ENCODE peak calls at places on chromosomes 13 and 19, in ten cellular contexts. B, G, K, E, R, N, C, U, L and H are unnamed samples.

GRCh38 chr19:32104465-32105235 is 240.8 kb upstream of the ZNF507 start:
- DNase-seq in B (no peak), R (no peak), G (no peak), C (no peak), E (no peak), K (no peak), U (no peak), L (no peak), N (peak; percentile 35), H (peak; percentile 9)

GRCh38 chr19:16851031-16851712 is 22.0 kb downstream of the SIN3B start:
- DNase-seq in C (no peak), L (no peak), B (no peak), G (no peak), K (no peak), R (no peak), N (peak; percentile 87), U (no peak), E (no peak), H (no peak)

GRCh38 chr19:10699650-10700335 is 1.4 kb upstream of the QTRT1 start:
- DNase-seq in B (peak; percentile 50), L (no peak), C (no peak), K (peak; percentile 66), U (peak; percentile 59), E (peak; percentile 63), N (peak; percentile 85), R (no peak), G (peak; percentile 74), H (peak; percentile 57)

GRCh38 chr13:20127263-20127562 is 33.6 kb downstream of the GJA3 start:
- DNase-seq in U (no peak), K (no peak), C (no peak), R (no peak), N (no peak), E (no peak), G (no peak), B (no peak), L (no peak), H (no peak)

GRCh38 chr13:113631341-113632095 is 26.5 kb downstream of the ATP4B start:
- DNase-seq in R (no peak), K (no peak), C (no peak), B (no peak), N (no peak), L (peak; percentile 58), E (no peak), U (no peak), G (no peak), H (no peak)

GRCh38 chr19:18173572-18174294 is at the start of gene IFI30:
- DNase-seq in C (peak; percentile 53), G (peak; percentile 54), B (peak; percentile 42), K (peak; percentile 55), N (peak; percentile 53), U (peak; percentile 96), R (peak; percentile 80), E (peak; percentile 51), L (peak; percentile 95), H (peak; percentile 79)

GRCh38 chr13:51638497-51638871 is 54.2 kb downstream of the WDFY2 start:
- DNase-seq in C (no peak), R (no peak), B (no peak), U (no peak), L (no peak), G (no peak), N (peak; percentile 90), K (no peak), E (no peak), H (no peak)

GRCh38 chr13:113934576-113934975 is 39.3 kb downstream of the C13orf46 start:
- DNase-seq in B (no peak), L (peak; percentile 43), C (no peak), R (no peak), N (no peak), G (no peak), E (no peak), U (no peak), K (no peak), H (no peak)

DNA sequence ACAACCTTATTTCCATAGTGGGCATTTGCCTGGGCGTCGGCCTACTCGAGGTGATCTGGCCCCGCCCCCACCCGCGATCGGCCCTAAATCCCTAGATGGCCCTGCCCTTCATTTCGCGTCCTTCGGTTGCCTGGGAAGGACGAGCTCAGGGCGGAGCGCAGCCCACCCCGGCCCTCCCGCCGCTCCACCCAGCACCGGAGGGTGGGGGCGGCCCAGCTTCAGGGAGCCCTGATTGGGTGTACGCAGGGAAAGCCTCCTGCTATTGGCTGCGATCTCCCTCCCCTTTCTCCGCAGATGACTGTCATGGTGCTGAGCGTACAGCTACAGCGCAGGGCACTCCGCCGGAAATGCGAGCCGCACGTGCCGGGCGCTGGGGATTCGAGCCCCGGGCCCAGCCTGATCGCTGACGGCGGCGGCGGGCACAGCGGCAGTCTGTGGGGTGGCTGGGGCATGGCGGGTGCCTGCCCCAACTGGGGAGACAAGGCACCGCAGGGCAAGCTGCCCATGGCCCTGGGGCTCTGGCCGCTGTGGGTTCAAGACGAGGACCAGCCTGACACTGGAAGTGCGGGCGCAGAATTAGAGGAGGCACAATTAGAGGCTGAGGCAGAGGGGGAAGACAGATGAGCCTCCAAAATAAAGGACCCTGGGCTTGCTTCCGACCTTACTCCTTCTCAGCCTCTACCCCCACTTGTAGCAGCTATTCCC is 4.3 kb downstream of the CD37 start:
- DNase-seq in K (no peak), G (no peak), U (peak; percentile 95), B (no peak), E (no peak), N (peak; percentile 93), C (peak; percentile 68), L (peak; percentile 92), R (peak; percentile 91), H (peak; percentile 75)
- H3K4me3 ChIP-seq in K (no peak overlapping the region), G (no peak overlapping the region), U (no peak overlapping the region), B (no peak overlapping the region), E (no peak overlapping the region), N (peak overlapping the region; percentile 57), C (peak overlapping the region; percentile 44), L (peak overlapping the region; percentile 54), R (peak overlapping the region; percentile 43), H (no peak overlapping the region)

GRCh38 chr13:110329258-110329657 is 22.2 kb downstream of the COL4A2 start:
- DNase-seq in U (no peak), L (no peak), C (no peak), G (no peak), B (no peak), N (no peak), E (no peak), R (no peak), K (no peak), H (no peak)

GRCh38 chr13:110327036-110327790 is 20.1 kb downstream of the COL4A2 start:
- DNase-seq in G (no peak), B (no peak), R (no peak), K (no peak), E (no peak), U (peak; percentile 53), L (no peak), C (no peak), N (no peak), H (no peak)

GRCh38 chr13:110328509-110328908 is 21.4 kb downstream of the COL4A2 start:
- DNase-seq in U (no peak), L (no peak), G (no peak), B (no peak), N (no peak), R (no peak), E (no peak), K (no peak), C (no peak), H (no peak)

GRCh38 chr13:110323986-110324749 is 17.1 kb downstream of the COL4A2 start:
- DNase-seq in B (no peak), N (no peak), K (no peak), L (no peak), R (no peak), U (no peak), E (no peak), C (no peak), G (no peak), H (no peak)

DNA sequence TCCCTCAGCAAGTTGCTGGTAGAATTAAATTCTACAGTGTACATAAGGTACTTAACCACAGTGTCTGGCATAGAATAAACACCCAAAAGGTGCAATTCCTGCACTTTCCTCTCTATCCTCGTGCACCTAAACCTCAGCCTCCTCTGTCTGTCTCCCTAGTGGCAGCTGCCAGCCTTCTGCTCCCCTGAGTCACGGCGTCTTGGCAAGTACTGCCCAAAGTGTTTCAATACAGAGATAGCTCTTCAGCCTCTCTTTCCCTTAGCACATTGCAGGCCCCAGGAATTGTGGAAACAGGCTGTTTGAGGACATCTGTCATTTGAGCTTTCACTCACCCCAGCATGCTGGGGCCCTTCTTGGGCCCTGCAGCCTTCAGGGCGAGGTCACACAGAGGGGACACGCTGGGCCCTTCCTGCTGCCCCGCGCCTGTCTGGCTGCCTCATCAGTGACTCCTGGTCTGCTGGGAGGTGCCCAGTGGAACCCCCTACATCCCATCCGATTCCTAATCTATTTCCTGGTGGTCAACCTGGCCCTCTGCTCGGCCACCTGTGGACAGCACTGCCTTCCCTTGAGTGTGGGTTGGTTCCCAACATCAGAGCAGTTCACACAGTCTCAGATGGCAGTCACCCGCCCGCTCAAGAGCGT is 19.3 kb downstream of the COL4A2 start:
- DNase-seq in K (no peak), B (no peak), R (no peak), L (no peak), C (no peak), G (no peak), U (no peak), E (no peak), N (no peak), H (no peak)
- H3K4me1 ChIP-seq in K (no peaks in the 10 kb centered on the region), B (no peaks in the 10 kb centered on the region), R (peaks cover 73% of the 10 kb centered on the region), L (peaks cover 42% of the 10 kb centered on the region), C (peaks cover 26% of the 10 kb centered on the region), G (no peaks in the 10 kb centered on the region), U (peaks cover 15% of the 10 kb centered on the region), E (no peaks in the 10 kb centered on the region), N (peaks cover 13% of the 10 kb centered on the region), H (peaks cover 9% of the 10 kb centered on the region)

GRCh38 chr13:39587939-39588338 is 15.1 kb downstream of the LHFPL6 start:
- DNase-seq in L (no peak), K (no peak), N (no peak), E (no peak), G (no peak), C (no peak), B (no peak), R (no peak), U (no peak), H (no peak)

GRCh38 chr13:39586956-39587605 is 15.9 kb downstream of the LHFPL6 start:
- DNase-seq in U (no peak), R (no peak), E (no peak), C (no peak), B (no peak), K (no peak), N (no peak), G (no peak), L (no peak), H (no peak)

GRCh38 chr13:39586142-39586541 is 16.9 kb downstream of the LHFPL6 start:
- DNase-seq in K (no peak), R (no peak), U (no peak), E (no peak), L (no peak), B (no peak), C (no peak), G (no peak), N (no peak), H (no peak)

GRCh38 chr13:39588384-39588783 is 14.6 kb downstream of the LHFPL6 start:
- DNase-seq in C (no peak), L (no peak), U (no peak), B (no peak), N (no peak), G (no peak), E (no peak), K (no peak), R (no peak), H (no peak)

DNA sequence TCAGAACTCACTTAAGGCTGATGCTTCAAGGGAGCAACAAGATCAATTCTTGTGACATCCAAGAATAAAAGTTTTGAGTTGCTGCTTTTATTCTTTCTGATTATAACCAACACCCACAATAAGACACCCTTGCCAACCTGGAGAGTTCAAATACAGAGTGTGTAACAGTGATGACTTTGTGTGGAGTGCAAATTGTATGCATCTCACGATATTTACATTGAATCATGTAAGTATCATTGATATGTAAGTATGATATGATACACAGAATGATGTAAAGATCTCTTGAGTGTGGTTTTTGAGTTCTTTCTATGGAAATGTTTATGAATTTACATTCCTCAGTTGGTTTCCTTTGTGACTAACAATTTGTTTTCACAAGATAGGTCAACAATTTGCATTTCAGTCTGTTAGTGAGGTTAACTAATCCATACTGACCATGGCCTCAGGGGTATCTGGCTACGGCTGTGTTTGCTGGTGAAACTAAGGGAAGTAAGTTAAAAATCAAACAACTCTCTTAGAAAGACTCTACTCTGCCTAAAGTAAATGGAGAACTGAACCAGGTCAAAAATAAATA is 12.4 kb downstream of the LHFPL6 start:
- DNase-seq in R (no peak), K (no peak), N (peak; percentile 56), E (no peak), G (no peak), L (no peak), C (no peak), U (no peak), B (no peak), H (no peak)
- H3K27ac ChIP-seq in R (no peak overlapping the region), K (no peak overlapping the region), N (peak overlapping the region; percentile 52), E (no peak overlapping the region), G (no peak overlapping the region), L (no peak overlapping the region), C (peak overlapping the region; percentile 75), U (no peak overlapping the region), B (no peak overlapping the region), H (no peak overlapping the region)

GRCh38 chr19:46661020-46661731 is at the start of gene DACT3:
- DNase-seq in E (peak; percentile 99), N (peak; percentile 97), K (peak; percentile 99), G (peak; percentile 100), U (peak; percentile 100), L (peak; percentile 100), B (peak; percentile 100), C (peak; percentile 100), R (peak; percentile 100), H (peak; percentile 100)

GRCh38 chr19:46661735-46662592 is 982 bp upstream of the DACT3 start:
- DNase-seq in R (peak; percentile 84), L (peak; percentile 90), E (peak; percentile 87), K (peak; percentile 75), N (peak; percentile 80), G (peak; percentile 75), U (peak; percentile 88), C (peak; percentile 60), B (peak; percentile 71), H (peak; percentile 80)

GRCh38 chr19:46660601-46661019 is 372 bp downstream of the DACT3 start:
- DNase-seq in K (no peak), U (no peak), B (no peak), C (no peak), R (no peak), L (no peak), G (no peak), N (no peak), E (no peak), H (no peak)

GRCh38 chr19:46660008-46660517 is 919 bp downstream of the DACT3 start:
- DNase-seq in U (no peak), G (no peak), R (peak; percentile 25), E (no peak), L (no peak), K (no peak), C (no peak), N (no peak), B (no peak), H (no peak)

GRCh38 chr19:46659151-46660007 is 1.6 kb downstream of the DACT3 start:
- DNase-seq in B (no peak), K (no peak), N (no peak), L (peak; percentile 68), G (no peak), E (no peak), U (no peak), C (peak; percentile 25), R (peak; percentile 58), H (no peak)
- H3K4me3 ChIP-seq in B (peak overlapping the region; percentile 44), K (no peak overlapping the region), N (peak overlapping the region; percentile 64), L (peak overlapping the region; percentile 57), G (no peak overlapping the region), E (no peak overlapping the region), U (no peak overlapping the region), C (peak overlapping the region; percentile 70), R (peak overlapping the region; percentile 62), H (no peak overlapping the region)